ENCODE peak calls at places on chromosome 21, in eight cellular contexts. I is heart left ventricle, E is GM19239, G is NCI-H2081, Y is putamen, S is GM20000, P is RWPE1, D is EL. O is an unnamed sample.

GRCh38 chr21:45662623-45663015 is 19.1 kb downstream of the PCBP3 start:
- DNase-seq in I (no peak), E (no peak), G (no peak), Y (no peak), S (no peak), P (no peak), D (no peak), O (no peak)

GRCh38 chr21:45942011-45942546 is 39.5 kb upstream of the COL6A1 start:
- DNase-seq in I (no peak), E (no peak), G (no peak), Y (no peak), S (no peak), P (no peak), D (no peak), O (no peak)

GRCh38 chr21:15531986-15532385 is 197.8 kb upstream of the USP25 start:
- DNase-seq in I (no peak), E (no peak), G (no peak), Y (no peak), S (no peak), P (no peak), D (no peak), O (no peak)

GRCh38 chr21:33023574-33024277 is 2.0 kb upstream of the OLIG2 start:
- DNase-seq in I (no peak), E (no peak), G (no peak), Y (peak), S (peak), P (no peak), D (no peak), O (peak)

GRCh38 chr21:44035244-44035643 is 23.1 kb downstream of the TRAPPC10 start:
- DNase-seq in I (no peak), E (no peak), G (no peak), Y (no peak), S (no peak), P (no peak), D (no peak), O (no peak)

GRCh38 chr21:27561116-27561515 is 594.2 kb upstream of the ADAMTS5 start:
- DNase-seq in I (no peak), E (no peak), G (no peak), Y (no peak), S (no peak), P (no peak), D (no peak), O (no peak)

GRCh38 chr21:36478207-36478701 is 1.7 kb downstream of the CLDN14 start:
- DNase-seq in I (no peak), E (no peak), G (no peak), Y (no peak), S (no peak), P (peak), D (peak), O (no peak)

GRCh38 chr21:35314896-35315582 is 265.9 kb upstream of the RUNX1 start:
- DNase-seq in I (no peak), E (no peak), G (no peak), Y (no peak), S (no peak), P (no peak), D (no peak), O (no peak)

GRCh38 chr21:29888437-29888836 is 51.4 kb downstream of the GRIK1 start:
- DNase-seq in I (no peak), E (no peak), G (no peak), Y (no peak), S (no peak), P (peak), D (no peak), O (no peak)

GRCh38 chr21:26115899-26116298 is 54.7 kb downstream of the APP start:
- DNase-seq in I (no peak), E (no peak), G (no peak), Y (peak), S (no peak), P (no peak), D (peak), O (peak)

GRCh38 chr21:45100866-45101265 is 26.5 kb downstream of the ADARB1 start:
- DNase-seq in I (no peak), E (no peak), G (no peak), Y (no peak), S (no peak), P (no peak), D (no peak), O (no peak)

GRCh38 chr21:32463889-32464300 is 51.4 kb downstream of the EVA1C start:
- DNase-seq in I (no peak), E (no peak), G (no peak), Y (no peak), S (no peak), P (peak), D (peak), O (no peak)

GRCh38 chr21:42722153-42722552 is 68.7 kb downstream of the PDE9A start:
- DNase-seq in I (no peak), E (no peak), G (no peak), Y (no peak), S (no peak), P (no peak), D (no peak), O (no peak)

GRCh38 chr21:15309721-15310120 is 244.9 kb upstream of the NRIP1 start:
- DNase-seq in I (peak), E (no peak), G (no peak), Y (peak), S (no peak), P (no peak), D (no peak), O (peak)

GRCh38 chr21:45004481-45005263 is 64.8 kb downstream of the SLX9 start:
- DNase-seq in I (no peak), E (no peak), G (no peak), Y (no peak), S (no peak), P (no peak), D (no peak), O (no peak)

GRCh38 chr21:36613064-36613463 is 85.9 kb upstream of the SIM2 start:
- DNase-seq in I (no peak), E (no peak), G (no peak), Y (no peak), S (no peak), P (no peak), D (no peak), O (no peak)

GRCh38 chr21:33313611-33314010 is 11.2 kb upstream of the IFNAR1 start:
- DNase-seq in I (no peak), E (no peak), G (no peak), Y (no peak), S (no peak), P (no peak), D (no peak), O (no peak)

GRCh38 chr21:46604975-46605758 is at the start of gene S100B:
- DNase-seq in I (no peak), E (no peak), G (no peak), Y (peak), S (no peak), P (no peak), D (peak), O (peak)

GRCh38 chr21:36532769-36533467 is 53.0 kb upstream of the CLDN14 start:
- DNase-seq in I (no peak), E (no peak), G (no peak), Y (no peak), S (no peak), P (no peak), D (no peak), O (no peak)

GRCh38 chr21:45868086-45868485 is 113.5 kb upstream of the COL6A1 start:
- DNase-seq in I (no peak), E (no peak), G (no peak), Y (no peak), S (no peak), P (no peak), D (no peak), O (no peak)

GRCh38 chr21:44087426-44088400 is 19.5 kb upstream of the PWP2 start:
- DNase-seq in I (peak), E (no peak), G (no peak), Y (no peak), S (no peak), P (no peak), D (no peak), O (no peak)

GRCh38 chr21:45236481-45236880 is 51.2 kb downstream of the POFUT2 start:
- DNase-seq in I (no peak), E (no peak), G (no peak), Y (no peak), S (no peak), P (no peak), D (no peak), O (no peak)

GRCh38 chr21:46089285-46089684 is 8.6 kb upstream of the COL6A2 start:
- DNase-seq in I (no peak), E (no peak), G (no peak), Y (no peak), S (no peak), P (no peak), D (no peak), O (no peak)